ENCODE peak calls at places on chromosomes 11 and 22, in eight cellular contexts. J is K562, Q is ovary, P is HepG2, G is tibial nerve, Y is sigmoid colon, N is suprapubic skin, R is A549. X is an unnamed sample.

GRCh38 chr11:76885390-76886097 is 24.8 kb downstream of the ACER3 start:
- DNase-seq in J (peak), Q (no peak), P (no peak), G (no peak), Y (no peak), N (no peak), R (no peak), X (no peak)

GRCh38 chr11:86145439-86146156 is 76.7 kb upstream of the PICALM start:
- DNase-seq in J (peak), Q (no peak), P (peak), G (no peak), Y (no peak), N (no peak), R (no peak), X (no peak)

GRCh38 chr22:24434472-24435322 is 7.3 kb downstream of the ADORA2A start:
- DNase-seq in J (no peak), Q (no peak), P (no peak), G (no peak), Y (peak), N (no peak), R (no peak), X (no peak)

GRCh38 chr11:31796523-31797226 is 14.4 kb downstream of the PAX6 start:
- DNase-seq in J (no peak), Q (no peak), P (no peak), G (no peak), Y (no peak), N (no peak), R (no peak), X (peak)

GRCh38 chr11:13939952-13940610 is 22.4 kb upstream of the SPON1 start:
- DNase-seq in J (no peak), Q (no peak), P (no peak), G (no peak), Y (no peak), N (no peak), R (peak), X (no peak)

GRCh38 chr11:117969160-117969991 is 16.8 kb upstream of the IL10RA start:
- DNase-seq in J (no peak), Q (no peak), P (no peak), G (no peak), Y (no peak), N (no peak), R (no peak), X (peak)

GRCh38 chr11:71499546-71499945 is 27.5 kb upstream of the KRTAP5-7 start:
- DNase-seq in J (no peak), Q (no peak), P (no peak), G (no peak), Y (no peak), N (no peak), R (no peak), X (no peak)

GRCh38 chr11:5593146-5593545 is 3.3 kb upstream of the TRIM6 start:
- DNase-seq in J (no peak), Q (no peak), P (no peak), G (no peak), Y (no peak), N (no peak), R (no peak), X (no peak)

GRCh38 chr11:91407842-91408241 is 816.8 kb upstream of the FAT3 start:
- DNase-seq in J (no peak), Q (no peak), P (no peak), G (no peak), Y (no peak), N (no peak), R (no peak), X (no peak)

GRCh38 chr11:32113200-32113599 is 22.3 kb downstream of the RCN1 start:
- DNase-seq in J (no peak), Q (peak), P (no peak), G (no peak), Y (no peak), N (no peak), R (no peak), X (peak)

GRCh38 chr11:58058276-58059010 is 27.7 kb downstream of the OR6Q1 start:
- DNase-seq in J (no peak), Q (no peak), P (no peak), G (no peak), Y (no peak), N (no peak), R (no peak), X (peak)

GRCh38 chr11:69834251-69834650 is 15.0 kb upstream of the FGF3 start:
- DNase-seq in J (no peak), Q (peak), P (no peak), G (no peak), Y (no peak), N (peak), R (no peak), X (no peak)

GRCh38 chr11:10906521-10906920 is 48.7 kb upstream of the ZBED5 start:
- DNase-seq in J (no peak), Q (no peak), P (no peak), G (no peak), Y (no peak), N (no peak), R (no peak), X (no peak)

GRCh38 chr11:5196067-5196466 is 4.4 kb downstream of the OR51V1 start:
- DNase-seq in J (peak), Q (no peak), P (no peak), G (no peak), Y (no peak), N (peak), R (no peak), X (no peak)

GRCh38 chr11:45163956-45164575 is 17.6 kb downstream of the PRDM11 start:
- DNase-seq in J (no peak), Q (no peak), P (no peak), G (no peak), Y (peak), N (no peak), R (no peak), X (no peak)

GRCh38 chr22:49107961-49108530 is 719.6 kb downstream of the BRD1 start:
- DNase-seq in J (no peak), Q (no peak), P (no peak), G (no peak), Y (peak), N (no peak), R (no peak), X (no peak)

GRCh38 chr22:24975813-24976341 is 23.4 kb downstream of the KIAA1671 start:
- DNase-seq in J (no peak), Q (peak), P (no peak), G (peak), Y (peak), N (peak), R (no peak), X (no peak)

GRCh38 chr11:58914821-58915543 is 24.3 kb upstream of the GLYATL1 start:
- DNase-seq in J (no peak), Q (no peak), P (no peak), G (no peak), Y (no peak), N (no peak), R (no peak), X (peak)

GRCh38 chr11:130738618-130739017 is 177.7 kb downstream of the SNX19 start:
- DNase-seq in J (no peak), Q (no peak), P (no peak), G (no peak), Y (no peak), N (no peak), R (no peak), X (no peak)

GRCh38 chr11:92322225-92322624 is 97.6 kb downstream of the FAT3 start:
- DNase-seq in J (no peak), Q (no peak), P (no peak), G (no peak), Y (no peak), N (no peak), R (no peak), X (no peak)

GRCh38 chr11:36619502-36619901 is 21.5 kb upstream of the RAG2 start:
- DNase-seq in J (peak), Q (no peak), P (no peak), G (no peak), Y (no peak), N (no peak), R (no peak), X (no peak)

GRCh38 chr11:16805942-16806341 is 67.5 kb downstream of the C11orf58 start:
- DNase-seq in J (no peak), Q (no peak), P (peak), G (no peak), Y (no peak), N (no peak), R (no peak), X (no peak)

GRCh38 chr11:120248551-120249278 is 8.8 kb downstream of the POU2F3 start:
- DNase-seq in J (no peak), Q (no peak), P (no peak), G (no peak), Y (no peak), N (no peak), R (no peak), X (no peak)

GRCh38 chr22:33772793-33773192 is 147.5 kb downstream of the LARGE1 start:
- DNase-seq in J (no peak), Q (no peak), P (no peak), G (no peak), Y (no peak), N (no peak), R (no peak), X (no peak)

GRCh38 chr22:20174785-20175596 is 24.1 kb upstream of the CCDC188 start:
- DNase-seq in J (peak), Q (no peak), P (no peak), G (no peak), Y (no peak), N (no peak), R (no peak), X (no peak)

GRCh38 chr22:50017701-50018224 is 5.2 kb upstream of the IL17REL start:
- DNase-seq in J (no peak), Q (no peak), P (no peak), G (no peak), Y (peak), N (no peak), R (no peak), X (no peak)

GRCh38 chr11:121112498-121113455 is 11.7 kb downstream of the TECTA start:
- DNase-seq in J (peak), Q (peak), P (peak), G (peak), Y (peak), N (peak), R (peak), X (no peak)

GRCh38 chr22:46971141-46971775 is 208.8 kb downstream of the TBC1D22A start:
- DNase-seq in J (no peak), Q (peak), P (no peak), G (no peak), Y (peak), N (no peak), R (no peak), X (no peak)

GRCh38 chr11:110787680-110788079 is 75.4 kb upstream of the ARHGAP20 start:
- DNase-seq in J (no peak), Q (no peak), P (no peak), G (no peak), Y (no peak), N (no peak), R (no peak), X (no peak)

GRCh38 chr22:36156515-36157419 is 3.8 kb downstream of the APOL3 start:
- DNase-seq in J (peak), Q (peak), P (peak), G (peak), Y (peak), N (peak), R (no peak), X (peak)
- TF ChIP-seq EP300 in J (no peak), Q (peak), P (no peak), G (peak), Y (no peak), N (no peak), R (no peak), X (peak)

GRCh38 chr11:66417000-66417399 is 3.8 kb upstream of the NPAS4 start:
- DNase-seq in J (no peak), Q (no peak), P (no peak), G (no peak), Y (no peak), N (no peak), R (no peak), X (no peak)
- TF ChIP-seq EP300 in J (no peak), Q (no peak), P (no peak), G (no peak), Y (no peak), N (no peak), R (no peak), X (no peak)

GRCh38 chr11:123045101-123045500 is 16.8 kb downstream of the HSPA8 start:
- DNase-seq in J (no peak), Q (no peak), P (no peak), G (no peak), Y (no peak), N (peak), R (no peak), X (no peak)

GRCh38 chr11:123047947-123048293 is 14.0 kb downstream of the HSPA8 start:
- DNase-seq in J (no peak), Q (no peak), P (no peak), G (no peak), Y (no peak), N (no peak), R (no peak), X (no peak)

GRCh38 chr11:123041185-123041584 is 20.8 kb downstream of the HSPA8 start:
- DNase-seq in J (no peak), Q (no peak), P (no peak), G (no peak), Y (no peak), N (no peak), R (no peak), X (no peak)

GRCh38 chr11:123047265-123047946 is 14.5 kb downstream of the HSPA8 start:
- DNase-seq in J (no peak), Q (no peak), P (no peak), G (no peak), Y (peak), N (peak), R (no peak), X (no peak)

DNA sequence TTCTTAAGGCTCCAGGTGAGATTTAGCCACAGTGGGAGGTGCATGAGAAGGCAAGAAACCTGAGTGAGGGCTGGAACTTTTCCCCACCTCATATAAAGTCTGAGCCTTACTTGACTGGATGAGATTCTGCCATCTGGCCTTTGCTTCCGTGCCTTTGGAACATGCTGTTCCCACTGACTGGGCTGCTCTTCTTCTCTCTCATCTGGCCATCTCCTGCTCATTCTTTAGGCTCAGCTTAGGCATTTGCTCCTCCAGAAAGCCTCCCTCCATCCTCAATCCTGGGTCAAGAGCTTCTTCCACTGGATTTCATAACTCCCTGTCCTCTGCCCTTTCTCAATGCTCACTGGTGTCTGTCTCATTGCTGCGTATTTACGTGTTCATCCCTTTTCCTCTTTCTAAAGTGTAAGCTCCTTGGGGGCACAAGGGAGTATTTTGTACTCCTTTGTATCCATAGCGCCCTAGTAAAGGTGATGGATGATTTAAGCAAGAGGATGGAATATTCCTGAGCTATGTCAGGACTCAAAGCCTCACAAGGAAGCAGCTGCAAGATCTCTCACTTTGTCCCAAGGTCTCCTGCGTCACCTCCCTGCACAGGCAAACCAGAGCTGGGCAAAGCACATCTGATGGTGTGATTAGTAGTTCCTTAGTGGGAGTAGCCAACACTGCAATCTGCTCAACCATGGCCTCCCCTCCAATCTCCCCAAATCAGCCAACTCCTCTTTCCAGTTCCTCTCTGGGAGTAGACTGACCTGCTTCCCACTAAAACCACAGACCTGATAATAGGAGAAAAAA is 15.3 kb downstream of the HSPA8 start:
- DNase-seq in J (no peak), Q (no peak), P (no peak), G (no peak), Y (no peak), N (peak), R (no peak), X (no peak)
- TF ChIP-seq EP300 in J (no peak), Q (no peak), P (no peak), G (no peak), Y (no peak), N (no peak), R (no peak), X (no peak)

GRCh38 chr11:11978792-11979486 is 29.5 kb downstream of the DKK3 start:
- DNase-seq in J (peak), Q (peak), P (no peak), G (peak), Y (peak), N (peak), R (no peak), X (no peak)

GRCh38 chr11:11981364-11981763 is 27.1 kb downstream of the DKK3 start:
- DNase-seq in J (no peak), Q (no peak), P (no peak), G (no peak), Y (no peak), N (no peak), R (no peak), X (no peak)

GRCh38 chr11:11980841-11981308 is 27.6 kb downstream of the DKK3 start:
- DNase-seq in J (no peak), Q (no peak), P (no peak), G (no peak), Y (no peak), N (no peak), R (no peak), X (no peak)

GRCh38 chr11:11979487-11980117 is 28.8 kb downstream of the DKK3 start:
- DNase-seq in J (no peak), Q (no peak), P (no peak), G (no peak), Y (peak), N (peak), R (no peak), X (no peak)

DNA sequence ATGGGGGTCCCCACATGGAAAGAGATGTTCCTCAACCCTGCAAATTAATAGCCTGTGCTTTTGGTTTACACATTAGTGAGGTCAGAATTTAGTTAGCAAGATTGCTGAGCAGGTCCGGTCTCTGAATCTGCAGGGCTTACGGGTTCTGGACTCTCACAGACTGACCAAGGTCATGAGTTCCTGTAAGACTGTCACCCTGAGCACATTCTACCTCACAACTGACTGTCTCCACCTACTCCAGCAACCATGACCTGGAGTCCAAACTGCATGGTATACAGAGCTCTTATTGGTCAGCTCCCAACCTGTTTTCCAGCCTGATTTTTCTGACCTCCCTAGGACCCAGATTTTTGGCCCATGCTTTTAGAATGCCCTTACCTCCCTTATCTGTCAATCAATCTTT is 28.2 kb downstream of the DKK3 start:
- DNase-seq in J (no peak), Q (no peak), P (no peak), G (no peak), Y (no peak), N (no peak), R (no peak), X (no peak)
- TF ChIP-seq EP300 in J (no peak), Q (no peak), P (no peak), G (no peak), Y (no peak), N (no peak), R (no peak), X (no peak)

DNA sequence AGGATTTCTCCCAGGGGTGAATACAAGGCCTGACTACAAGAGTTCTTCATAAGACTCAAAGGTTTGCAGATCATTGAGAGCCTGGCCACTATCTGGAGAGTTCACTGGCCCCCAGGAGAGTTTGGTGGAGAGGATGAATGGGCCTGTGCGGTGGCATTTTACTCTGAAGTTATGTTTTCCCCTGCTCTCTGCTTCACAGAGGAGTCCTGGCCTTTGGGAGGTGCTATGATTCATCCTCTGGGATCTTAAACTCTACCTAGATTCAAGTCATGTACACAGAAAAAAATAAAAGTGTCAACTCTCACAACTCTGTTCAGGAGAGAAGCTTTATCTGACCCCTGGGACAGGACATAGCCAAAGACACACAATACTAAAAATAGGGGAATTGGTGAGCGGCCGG is 159.1 kb upstream of the CARD18 start:
- DNase-seq in J (no peak), Q (no peak), P (no peak), G (no peak), Y (no peak), N (no peak), R (no peak), X (no peak)
- TF ChIP-seq EP300 in J (no peak), Q (no peak), P (no peak), G (no peak), Y (no peak), N (no peak), R (no peak), X (no peak)

X was measured in esophagus muscularis mucosa.